ENCODE peak calls at places on chromosomes 3 and 15, in seven cellular contexts. One of them, this sample, is unnamed.

GRCh38 chr15:52642386-52643361 is 36.5 kb downstream of the ATOSA start:
- DNase-seq in T-helper 9 cell: no peak
- DNase-seq in endothelial cell of umbilical vein: no peak
- DNase-seq in activated gamma-delta T cell treated with Interleukin-2 at 50 U/mL for 16 hours: no peak
- DNase-seq in ascending aorta: no peak
- DNase-seq in activated CD4-positive, CD25-positive, alpha-beta regulatory T cell treated with anti-CD3 and anti-CD28 coated beads, Interleukin-2, amount 50 U/mL, for 16 hours: no peak
- DNase-seq in adrenal gland: no peak
- DNase-seq in this sample: no peak

GRCh38 chr3:178513539-178514410 is 22.5 kb upstream of the KCNMB2 start:
- DNase-seq in T-helper 9 cell: no peak
- DNase-seq in adrenal gland: no peak
- DNase-seq in endothelial cell of umbilical vein: peak
- DNase-seq in activated gamma-delta T cell treated with Interleukin-2 at 50 U/mL for 16 hours: no peak
- DNase-seq in ascending aorta: no peak
- DNase-seq in activated CD4-positive, CD25-positive, alpha-beta regulatory T cell treated with anti-CD3 and anti-CD28 coated beads, Interleukin-2, amount 50 U/mL, for 16 hours: no peak
- DNase-seq in this sample: no peak

GRCh38 chr3:143244516-143245063 is 125.0 kb downstream of the CHST2 start:
- DNase-seq in T-helper 9 cell: no peak
- DNase-seq in activated CD4-positive, CD25-positive, alpha-beta regulatory T cell treated with anti-CD3 and anti-CD28 coated beads, Interleukin-2, amount 50 U/mL, for 16 hours: no peak
- DNase-seq in ascending aorta: no peak
- DNase-seq in activated gamma-delta T cell treated with Interleukin-2 at 50 U/mL for 16 hours: no peak
- DNase-seq in endothelial cell of umbilical vein: no peak
- DNase-seq in adrenal gland: no peak
- DNase-seq in this sample: no peak

GRCh38 chr3:43378066-43378935 is 92.0 kb downstream of the SNRK start:
- DNase-seq in T-helper 9 cell: peak
- DNase-seq in activated CD4-positive, CD25-positive, alpha-beta regulatory T cell treated with anti-CD3 and anti-CD28 coated beads, Interleukin-2, amount 50 U/mL, for 16 hours: peak
- DNase-seq in activated gamma-delta T cell treated with Interleukin-2 at 50 U/mL for 16 hours: peak
- DNase-seq in ascending aorta: no peak
- DNase-seq in adrenal gland: no peak
- DNase-seq in endothelial cell of umbilical vein: no peak
- DNase-seq in this sample: peak

GRCh38 chr3:123934250-123934649 is 26.8 kb downstream of the CCDC14 start:
- DNase-seq in activated gamma-delta T cell treated with Interleukin-2 at 50 U/mL for 16 hours: no peak
- DNase-seq in adrenal gland: no peak
- DNase-seq in T-helper 9 cell: no peak
- DNase-seq in activated CD4-positive, CD25-positive, alpha-beta regulatory T cell treated with anti-CD3 and anti-CD28 coated beads, Interleukin-2, amount 50 U/mL, for 16 hours: no peak
- DNase-seq in ascending aorta: no peak
- DNase-seq in endothelial cell of umbilical vein: no peak
- DNase-seq in this sample: no peak

GRCh38 chr3:85576091-85576690 is 617.4 kb downstream of the CADM2 start:
- DNase-seq in activated gamma-delta T cell treated with Interleukin-2 at 50 U/mL for 16 hours: peak
- DNase-seq in T-helper 9 cell: peak
- DNase-seq in ascending aorta: no peak
- DNase-seq in adrenal gland: peak
- DNase-seq in activated CD4-positive, CD25-positive, alpha-beta regulatory T cell treated with anti-CD3 and anti-CD28 coated beads, Interleukin-2, amount 50 U/mL, for 16 hours: no peak
- DNase-seq in endothelial cell of umbilical vein: peak
- DNase-seq in this sample: peak

GRCh38 chr15:96234109-96234892 is 96.2 kb upstream of the NR2F2 start:
- DNase-seq in ascending aorta: no peak
- DNase-seq in activated CD4-positive, CD25-positive, alpha-beta regulatory T cell treated with anti-CD3 and anti-CD28 coated beads, Interleukin-2, amount 50 U/mL, for 16 hours: no peak
- DNase-seq in activated gamma-delta T cell treated with Interleukin-2 at 50 U/mL for 16 hours: no peak
- DNase-seq in T-helper 9 cell: no peak
- DNase-seq in endothelial cell of umbilical vein: no peak
- DNase-seq in adrenal gland: peak
- DNase-seq in this sample: no peak

GRCh38 chr15:89018235-89018634 is 70.0 kb upstream of the ABHD2 start:
- DNase-seq in T-helper 9 cell: no peak
- DNase-seq in activated CD4-positive, CD25-positive, alpha-beta regulatory T cell treated with anti-CD3 and anti-CD28 coated beads, Interleukin-2, amount 50 U/mL, for 16 hours: no peak
- DNase-seq in activated gamma-delta T cell treated with Interleukin-2 at 50 U/mL for 16 hours: no peak
- DNase-seq in adrenal gland: peak
- DNase-seq in endothelial cell of umbilical vein: no peak
- DNase-seq in ascending aorta: peak
- DNase-seq in this sample: peak

GRCh38 chr3:28972921-28973320 is 307.9 kb upstream of the RBMS3 start:
- DNase-seq in endothelial cell of umbilical vein: no peak
- DNase-seq in T-helper 9 cell: no peak
- DNase-seq in adrenal gland: no peak
- DNase-seq in activated CD4-positive, CD25-positive, alpha-beta regulatory T cell treated with anti-CD3 and anti-CD28 coated beads, Interleukin-2, amount 50 U/mL, for 16 hours: no peak
- DNase-seq in activated gamma-delta T cell treated with Interleukin-2 at 50 U/mL for 16 hours: no peak
- DNase-seq in ascending aorta: no peak
- DNase-seq in this sample: no peak

GRCh38 chr15:67142142-67143092 is 77.0 kb downstream of the SMAD3 start:
- DNase-seq in activated CD4-positive, CD25-positive, alpha-beta regulatory T cell treated with anti-CD3 and anti-CD28 coated beads, Interleukin-2, amount 50 U/mL, for 16 hours: no peak
- DNase-seq in T-helper 9 cell: no peak
- DNase-seq in endothelial cell of umbilical vein: peak
- DNase-seq in activated gamma-delta T cell treated with Interleukin-2 at 50 U/mL for 16 hours: no peak
- DNase-seq in adrenal gland: peak
- DNase-seq in ascending aorta: no peak
- DNase-seq in this sample: peak

GRCh38 chr15:39128746-39129145 is 452.1 kb upstream of the THBS1 start:
- DNase-seq in activated gamma-delta T cell treated with Interleukin-2 at 50 U/mL for 16 hours: no peak
- DNase-seq in adrenal gland: no peak
- DNase-seq in T-helper 9 cell: no peak
- DNase-seq in ascending aorta: no peak
- DNase-seq in endothelial cell of umbilical vein: no peak
- DNase-seq in activated CD4-positive, CD25-positive, alpha-beta regulatory T cell treated with anti-CD3 and anti-CD28 coated beads, Interleukin-2, amount 50 U/mL, for 16 hours: no peak
- DNase-seq in this sample: no peak

GRCh38 chr3:173306110-173306509 is 91.4 kb upstream of the NLGN1 start:
- DNase-seq in activated gamma-delta T cell treated with Interleukin-2 at 50 U/mL for 16 hours: no peak
- DNase-seq in adrenal gland: no peak
- DNase-seq in ascending aorta: no peak
- DNase-seq in endothelial cell of umbilical vein: no peak
- DNase-seq in activated CD4-positive, CD25-positive, alpha-beta regulatory T cell treated with anti-CD3 and anti-CD28 coated beads, Interleukin-2, amount 50 U/mL, for 16 hours: no peak
- DNase-seq in T-helper 9 cell: no peak
- DNase-seq in this sample: no peak

GRCh38 chr15:31304736-31305365 is 21.8 kb upstream of the KLF13 start:
- DNase-seq in ascending aorta: no peak
- DNase-seq in activated CD4-positive, CD25-positive, alpha-beta regulatory T cell treated with anti-CD3 and anti-CD28 coated beads, Interleukin-2, amount 50 U/mL, for 16 hours: no peak
- DNase-seq in adrenal gland: no peak
- DNase-seq in T-helper 9 cell: no peak
- DNase-seq in activated gamma-delta T cell treated with Interleukin-2 at 50 U/mL for 16 hours: no peak
- DNase-seq in endothelial cell of umbilical vein: no peak
- DNase-seq in this sample: peak

GRCh38 chr3:42733501-42734262 is 31.1 kb upstream of the HHATL start:
- DNase-seq in endothelial cell of umbilical vein: no peak
- DNase-seq in activated gamma-delta T cell treated with Interleukin-2 at 50 U/mL for 16 hours: no peak
- DNase-seq in activated CD4-positive, CD25-positive, alpha-beta regulatory T cell treated with anti-CD3 and anti-CD28 coated beads, Interleukin-2, amount 50 U/mL, for 16 hours: no peak
- DNase-seq in adrenal gland: no peak
- DNase-seq in T-helper 9 cell: no peak
- DNase-seq in ascending aorta: no peak
- DNase-seq in this sample: no peak

GRCh38 chr3:112390783-112391641 is 58.1 kb downstream of the CD200 start:
- DNase-seq in adrenal gland: no peak
- DNase-seq in T-helper 9 cell: no peak
- DNase-seq in activated CD4-positive, CD25-positive, alpha-beta regulatory T cell treated with anti-CD3 and anti-CD28 coated beads, Interleukin-2, amount 50 U/mL, for 16 hours: no peak
- DNase-seq in ascending aorta: no peak
- DNase-seq in endothelial cell of umbilical vein: peak
- DNase-seq in activated gamma-delta T cell treated with Interleukin-2 at 50 U/mL for 16 hours: no peak
- DNase-seq in this sample: no peak

GRCh38 chr3:10548997-10549396 is 43.6 kb upstream of the ATP2B2 start:
- DNase-seq in activated gamma-delta T cell treated with Interleukin-2 at 50 U/mL for 16 hours: no peak
- DNase-seq in endothelial cell of umbilical vein: no peak
- DNase-seq in activated CD4-positive, CD25-positive, alpha-beta regulatory T cell treated with anti-CD3 and anti-CD28 coated beads, Interleukin-2, amount 50 U/mL, for 16 hours: no peak
- DNase-seq in T-helper 9 cell: no peak
- DNase-seq in adrenal gland: no peak
- DNase-seq in ascending aorta: no peak
- DNase-seq in this sample: no peak

GRCh38 chr15:59299919-59300617 is 72.6 kb downstream of the MYO1E start:
- DNase-seq in activated CD4-positive, CD25-positive, alpha-beta regulatory T cell treated with anti-CD3 and anti-CD28 coated beads, Interleukin-2, amount 50 U/mL, for 16 hours: peak
- DNase-seq in ascending aorta: peak
- DNase-seq in adrenal gland: peak
- DNase-seq in activated gamma-delta T cell treated with Interleukin-2 at 50 U/mL for 16 hours: peak
- DNase-seq in T-helper 9 cell: peak
- DNase-seq in endothelial cell of umbilical vein: peak
- DNase-seq in this sample: peak

GRCh38 chr3:187616307-187616939 is 53.8 kb downstream of the SST start:
- DNase-seq in ascending aorta: no peak
- DNase-seq in activated gamma-delta T cell treated with Interleukin-2 at 50 U/mL for 16 hours: peak
- DNase-seq in T-helper 9 cell: peak
- DNase-seq in activated CD4-positive, CD25-positive, alpha-beta regulatory T cell treated with anti-CD3 and anti-CD28 coated beads, Interleukin-2, amount 50 U/mL, for 16 hours: peak
- DNase-seq in adrenal gland: peak
- DNase-seq in endothelial cell of umbilical vein: peak
- DNase-seq in this sample: peak

GRCh38 chr3:126537730-126538281 is 13.9 kb downstream of the CHST13 start:
- DNase-seq in activated CD4-positive, CD25-positive, alpha-beta regulatory T cell treated with anti-CD3 and anti-CD28 coated beads, Interleukin-2, amount 50 U/mL, for 16 hours: no peak
- DNase-seq in T-helper 9 cell: no peak
- DNase-seq in adrenal gland: no peak
- DNase-seq in activated gamma-delta T cell treated with Interleukin-2 at 50 U/mL for 16 hours: no peak
- DNase-seq in endothelial cell of umbilical vein: no peak
- DNase-seq in ascending aorta: no peak
- DNase-seq in this sample: no peak

GRCh38 chr15:27353837-27354236 is 382.9 kb downstream of the GABRG3 start:
- DNase-seq in adrenal gland: no peak
- DNase-seq in activated gamma-delta T cell treated with Interleukin-2 at 50 U/mL for 16 hours: no peak
- DNase-seq in ascending aorta: no peak
- DNase-seq in T-helper 9 cell: no peak
- DNase-seq in activated CD4-positive, CD25-positive, alpha-beta regulatory T cell treated with anti-CD3 and anti-CD28 coated beads, Interleukin-2, amount 50 U/mL, for 16 hours: no peak
- DNase-seq in endothelial cell of umbilical vein: no peak
- DNase-seq in this sample: no peak

GRCh38 chr3:175073209-175073905 is 214.2 kb downstream of the NAALADL2 start:
- DNase-seq in activated gamma-delta T cell treated with Interleukin-2 at 50 U/mL for 16 hours: no peak
- DNase-seq in T-helper 9 cell: no peak
- DNase-seq in endothelial cell of umbilical vein: no peak
- DNase-seq in adrenal gland: no peak
- DNase-seq in activated CD4-positive, CD25-positive, alpha-beta regulatory T cell treated with anti-CD3 and anti-CD28 coated beads, Interleukin-2, amount 50 U/mL, for 16 hours: no peak
- DNase-seq in ascending aorta: no peak
- DNase-seq in this sample: no peak

GRCh38 chr15:78389356-78389755 is 48.7 kb upstream of the IREB2 start:
- DNase-seq in endothelial cell of umbilical vein: no peak
- DNase-seq in adrenal gland: no peak
- DNase-seq in T-helper 9 cell: no peak
- DNase-seq in activated gamma-delta T cell treated with Interleukin-2 at 50 U/mL for 16 hours: no peak
- DNase-seq in ascending aorta: no peak
- DNase-seq in activated CD4-positive, CD25-positive, alpha-beta regulatory T cell treated with anti-CD3 and anti-CD28 coated beads, Interleukin-2, amount 50 U/mL, for 16 hours: no peak
- DNase-seq in this sample: no peak

GRCh38 chr3:27521179-27521871 is 37.1 kb upstream of the SLC4A7 start:
- DNase-seq in adrenal gland: peak
- DNase-seq in activated gamma-delta T cell treated with Interleukin-2 at 50 U/mL for 16 hours: no peak
- DNase-seq in ascending aorta: no peak
- DNase-seq in T-helper 9 cell: no peak
- DNase-seq in endothelial cell of umbilical vein: peak
- DNase-seq in activated CD4-positive, CD25-positive, alpha-beta regulatory T cell treated with anti-CD3 and anti-CD28 coated beads, Interleukin-2, amount 50 U/mL, for 16 hours: no peak
- DNase-seq in this sample: peak

GRCh38 chr15:67833504-67834248 is 6.2 kb downstream of the RNU6-1 start:
- DNase-seq in endothelial cell of umbilical vein: peak
- DNase-seq in ascending aorta: no peak
- DNase-seq in activated CD4-positive, CD25-positive, alpha-beta regulatory T cell treated with anti-CD3 and anti-CD28 coated beads, Interleukin-2, amount 50 U/mL, for 16 hours: no peak
- DNase-seq in activated gamma-delta T cell treated with Interleukin-2 at 50 U/mL for 16 hours: no peak
- DNase-seq in adrenal gland: no peak
- DNase-seq in T-helper 9 cell: no peak
- DNase-seq in this sample: no peak

This sample was measured in mucosa of gallbladder.